ENCODE peak calls at places on chromosomes 3 and 15, in six cellular contexts. K, R, F, B, G and L are unnamed samples.

GRCh38 chr3:168803536-168803935 is 707.8 kb upstream of the GOLIM4 start:
- DNase-seq in K (no peak), R (peak; percentile 21), F (no peak), B (peak; percentile 76), G (peak; percentile 53), L (no peak)

GRCh38 chr15:99755692-99756409 is 22.6 kb upstream of the LYSMD4 start:
- DNase-seq in K (peak; percentile 77), R (peak; percentile 12), F (peak; percentile 72), B (peak; percentile 73), G (peak; percentile 81), L (peak; percentile 53)

GRCh38 chr3:153028336-153028735 is 133.7 kb upstream of the RAP2B start:
- DNase-seq in K (no peak), R (no peak), F (no peak), B (no peak), G (peak; percentile 6), L (no peak)

GRCh38 chr15:58232273-58233065 is 94.3 kb downstream of the AQP9 start:
- DNase-seq in K (no peak), R (no peak), F (no peak), B (peak; percentile 83), G (no peak), L (peak; percentile 68)

GRCh38 chr3:98741121-98741716 is 21.9 kb upstream of the ST3GAL6 start:
- DNase-seq in K (no peak), R (no peak), F (peak; percentile 21), B (peak; percentile 77), G (peak; percentile 7), L (no peak)

GRCh38 chr3:198071602-198072285 is 111.7 kb downstream of the LMLN start:
- DNase-seq in K (peak; percentile 20), R (peak; percentile 98), F (peak; percentile 91), B (peak; percentile 100), G (peak; percentile 43), L (no peak)

GRCh38 chr15:39304201-39304841 is 276.6 kb upstream of the THBS1 start:
- DNase-seq in K (no peak), R (peak; percentile 83), F (no peak), B (peak; percentile 77), G (peak; percentile 90), L (no peak)

GRCh38 chr15:44250566-44250965 is 38.0 kb upstream of the GOLM2 start:
- DNase-seq in K (no peak), R (no peak), F (no peak), B (no peak), G (no peak), L (no peak)

GRCh38 chr3:147191795-147192385 is 214.5 kb downstream of the ZIC4 start:
- DNase-seq in K (no peak), R (peak; percentile 21), F (peak; percentile 61), B (peak; percentile 69), G (peak; percentile 79), L (no peak)

GRCh38 chr3:123089611-123090301 is 22.9 kb downstream of the PDIA5 start:
- DNase-seq in K (no peak), R (no peak), F (no peak), B (no peak), G (peak; percentile 58), L (no peak)

GRCh38 chr3:31361391-31362273 is 171.1 kb upstream of the STT3B start:
- DNase-seq in K (no peak), R (peak; percentile 49), F (no peak), B (no peak), G (peak; percentile 66), L (no peak)

GRCh38 chr3:195084746-195085145 is 186.2 kb downstream of the XXYLT1 start:
- DNase-seq in K (no peak), R (no peak), F (no peak), B (no peak), G (no peak), L (peak; percentile 23)

GRCh38 chr3:23450051-23450450 is 246.9 kb downstream of the UBE2E2 start:
- DNase-seq in K (no peak), R (no peak), F (no peak), B (no peak), G (no peak), L (no peak)

GRCh38 chr3:24523988-24524727 is 29.5 kb upstream of the THRB start:
- DNase-seq in K (no peak), R (no peak), F (peak; percentile 38), B (peak; percentile 98), G (no peak), L (no peak)

GRCh38 chr15:98889930-98890695 is 117.5 kb downstream of the PGPEP1L start:
- DNase-seq in K (no peak), R (peak; percentile 69), F (peak; percentile 59), B (peak; percentile 99), G (peak; percentile 86), L (no peak)

GRCh38 chr3:17489139-17489538 is 253.3 kb downstream of the TBC1D5 start:
- DNase-seq in K (no peak), R (no peak), F (peak; percentile 5), B (peak; percentile 64), G (peak; percentile 59), L (no peak)

GRCh38 chr3:126132751-126133511 is 47.5 kb downstream of the ALDH1L1 start:
- DNase-seq in K (no peak), R (no peak), F (no peak), B (no peak), G (peak; percentile 17), L (peak; percentile 24)

GRCh38 chr3:142117052-142117451 is 32.3 kb downstream of the TFDP2 start:
- DNase-seq in K (no peak), R (no peak), F (peak; percentile 71), B (peak; percentile 75), G (no peak), L (no peak)

GRCh38 chr3:100299031-100299430 is 35.5 kb upstream of the NIT2 start:
- DNase-seq in K (no peak), R (no peak), F (no peak), B (no peak), G (no peak), L (no peak)

GRCh38 chr15:75723847-75724660 is 11.4 kb upstream of the CSPG4 start:
- DNase-seq in K (peak; percentile 89), R (peak; percentile 76), F (peak; percentile 75), B (peak; percentile 91), G (peak; percentile 95), L (peak; percentile 93)

GRCh38 chr3:124558898-124559649 is 171.2 kb upstream of the UMPS start:
- DNase-seq in K (no peak), R (peak; percentile 88), F (peak; percentile 98), B (peak; percentile 90), G (peak; percentile 96), L (no peak)

GRCh38 chr15:67145307-67145610 is 79.9 kb downstream of the SMAD3 start:
- DNase-seq in K (no peak), R (no peak), F (no peak), B (no peak), G (no peak), L (no peak)

GRCh38 chr3:46680298-46680826 is 13.1 kb downstream of the ALS2CL start:
- DNase-seq in K (no peak), R (no peak), F (no peak), B (no peak), G (no peak), L (no peak)

GRCh38 chr3:12967751-12968209 is 105.4 kb downstream of the IQSEC1 start:
- DNase-seq in K (peak; percentile 100), R (no peak), F (peak; percentile 82), B (peak; percentile 58), G (peak; percentile 95), L (peak; percentile 87)

GRCh38 chr3:126977821-126978220 is 5.1 kb upstream of the PLXNA1 start:
- DNase-seq in K (no peak), R (no peak), F (no peak), B (no peak), G (no peak), L (no peak)

GRCh38 chr3:24365168-24365567 is 129.5 kb downstream of the THRB start:
- DNase-seq in K (no peak), R (peak; percentile 17), F (peak; percentile 95), B (peak; percentile 99), G (peak; percentile 96), L (no peak)

GRCh38 chr3:86951343-86951742 is 39.6 kb downstream of the VGLL3 start:
- DNase-seq in K (no peak), R (no peak), F (peak; percentile 86), B (peak; percentile 96), G (peak; percentile 82), L (no peak)

GRCh38 chr15:29278436-29279099 is 8.9 kb upstream of the NSMCE3 start:
- DNase-seq in K (no peak), R (peak; percentile 85), F (no peak), B (peak; percentile 86), G (peak; percentile 95), L (no peak)

GRCh38 chr3:11719406-11720219 is 75.9 kb upstream of the VGLL4 start:
- DNase-seq in K (peak; percentile 78), R (no peak), F (peak; percentile 88), B (peak; percentile 85), G (peak; percentile 87), L (no peak)

GRCh38 chr3:14261229-14261628 is 82.6 kb downstream of the LSM3 start:
- DNase-seq in K (peak; percentile 85), R (no peak), F (peak; percentile 80), B (peak; percentile 71), G (peak; percentile 90), L (peak; percentile 71)
- TF ChIP-seq CTCF in K (peak; percentile 99), R (peak; percentile 97), F (peak; percentile 97), B (peak; percentile 90), G (peak; percentile 98), L (peak; percentile 93)

DNA sequence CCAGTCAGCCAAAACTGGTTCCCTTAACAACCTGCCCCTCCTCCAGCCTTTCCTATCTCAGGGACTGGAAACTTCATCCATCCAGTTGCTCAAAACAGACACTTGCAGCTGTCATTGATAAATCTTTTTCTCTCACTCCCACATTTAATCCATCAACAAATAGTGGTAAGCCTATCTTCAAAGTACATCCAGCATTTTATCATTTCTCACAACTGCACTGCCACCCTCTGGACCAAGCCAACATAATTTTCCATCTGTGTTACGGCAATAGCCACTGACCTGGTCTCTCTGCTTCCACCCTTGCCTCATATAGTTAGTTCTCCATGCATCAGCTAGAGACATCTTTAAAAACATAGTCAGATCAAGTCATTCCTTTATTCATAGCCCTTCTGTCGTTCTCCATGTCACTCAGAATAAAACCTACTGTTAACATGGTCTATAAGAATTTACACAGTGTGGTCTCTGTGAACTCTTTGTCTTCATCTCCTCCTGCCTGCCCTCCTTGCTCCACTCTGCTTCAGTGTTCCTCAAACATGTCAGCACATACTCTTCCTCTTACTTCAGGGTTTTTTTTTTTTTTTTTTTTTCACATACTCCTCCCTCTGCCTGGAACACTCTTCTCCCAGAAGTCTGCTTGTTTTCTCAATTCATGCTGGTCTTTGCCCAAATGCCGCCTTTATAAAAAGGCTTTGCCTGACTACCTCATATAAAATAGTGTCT is 102.5 kb upstream of the COL6A5 start:
- DNase-seq in K (no peak), R (no peak), F (peak; percentile 7), B (peak; percentile 18), G (peak; percentile 22), L (no peak)
- TF ChIP-seq CTCF in K (peak; percentile 26), R (no peak), F (no peak), B (peak; percentile 14), G (no peak), L (no peak)

DNA sequence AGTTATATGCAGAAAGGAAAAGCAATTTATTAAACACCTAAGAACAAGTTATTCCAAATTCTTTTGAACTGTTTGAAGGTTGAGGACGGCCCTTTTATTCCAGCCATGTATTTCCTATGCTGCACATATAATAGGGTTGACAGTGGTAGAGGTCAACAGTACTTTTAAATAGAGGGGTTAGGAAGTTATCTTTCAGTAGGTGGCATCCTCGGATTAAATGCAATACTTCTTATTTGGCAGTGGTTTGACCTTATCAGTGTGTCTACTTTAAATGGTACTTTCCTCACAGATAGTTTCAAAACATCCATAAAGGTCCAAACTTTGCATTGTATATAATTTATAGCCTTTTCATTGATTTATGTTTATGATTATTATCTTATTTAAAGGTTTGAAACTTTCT is 558.7 kb downstream of the TUSC7 start:
- DNase-seq in K (no peak), R (no peak), F (no peak), B (no peak), G (no peak), L (no peak)
- TF ChIP-seq CTCF in K (no peak), R (no peak), F (no peak), B (no peak), G (no peak), L (no peak)

GRCh38 chr15:88470625-88471372 is 3.3 kb downstream of the MRPS11 start:
- DNase-seq in K (no peak), R (no peak), F (no peak), B (no peak), G (no peak), L (no peak)
- TF ChIP-seq CTCF in K (no peak), R (no peak), F (no peak), B (no peak), G (no peak), L (no peak)